ENCODE peak calls at places on chromosome 22, in five cellular contexts. E is brain microvascular endothelial cell, L is uterus, Q is IMR-90, H is SJSA1. W is an unnamed sample.

GRCh38 chr22:20589614-20590476 is 82.4 kb downstream of the MED15 start:
- DNase-seq in Q (no peak), H (no peak), E (no peak), L (no peak), W (no peak)

GRCh38 chr22:28884754-28885375 is 1.5 kb downstream of the ZNRF3 start:
- DNase-seq in H (no peak), L (no peak), E (no peak), Q (no peak), W (no peak)

GRCh38 chr22:42269407-42270177 is 861 bp downstream of the TCF20 start:
- DNase-seq in H (peak; percentile 44), L (peak; percentile 40), Q (no peak), E (no peak), W (no peak)

GRCh38 chr22:30383061-30383460 is 4.2 kb downstream of the RNF215 start:
- DNase-seq in Q (no peak), H (no peak), E (no peak), L (no peak), W (no peak)

GRCh38 chr22:49483281-49483905 is 344.3 kb downstream of the BRD1 start:
- DNase-seq in E (no peak), L (no peak), Q (no peak), H (no peak), W (no peak)

GRCh38 chr22:30275625-30276024 is 9.0 kb upstream of the OSM start:
- DNase-seq in L (no peak), Q (no peak), E (no peak), H (no peak), W (no peak)

GRCh38 chr22:29359469-29359868 is 28.9 kb downstream of the AP1B1 start:
- DNase-seq in Q (peak; percentile 53), E (peak; percentile 53), H (peak; percentile 41), L (peak; percentile 62), W (no peak)

GRCh38 chr22:22785316-22786065 is 102.1 kb upstream of the IGLL5 start:
- DNase-seq in Q (no peak), L (no peak), E (no peak), H (no peak), W (no peak)

GRCh38 chr22:32354360-32355351 is 3.0 kb upstream of the RFPL3 start:
- DNase-seq in H (no peak), E (peak; percentile 7), L (no peak), Q (peak; percentile 67), W (peak; percentile 14)

GRCh38 chr22:36383110-36383581 is 4.6 kb downstream of the MYH9 start:
- DNase-seq in Q (peak; percentile 94), L (no peak), H (peak; percentile 50), E (peak; percentile 73), W (no peak)

GRCh38 chr22:42270178-42270511 is 308 bp downstream of the TCF20 start:
- DNase-seq in Q (no peak), H (no peak), E (no peak), L (no peak), W (no peak)

GRCh38 chr22:24803064-24803542 is 2.9 kb upstream of the SGSM1 start:
- DNase-seq in L (no peak), Q (peak; percentile 12), H (peak; percentile 28), E (peak; percentile 20), W (no peak)

GRCh38 chr22:48663297-48663696 is 1164.4 kb downstream of the BRD1 start:
- DNase-seq in E (no peak), H (no peak), Q (no peak), L (no peak), W (no peak)

GRCh38 chr22:50482107-50483074 is 1.0 kb downstream of the ADM2 start:
- DNase-seq in L (no peak), Q (no peak), E (no peak), H (no peak), W (no peak)

GRCh38 chr22:29625090-29625825 is 21.8 kb downstream of the NF2 start:
- DNase-seq in E (peak; percentile 68), L (peak; percentile 51), H (peak; percentile 86), Q (peak; percentile 85), W (no peak)

DNA sequence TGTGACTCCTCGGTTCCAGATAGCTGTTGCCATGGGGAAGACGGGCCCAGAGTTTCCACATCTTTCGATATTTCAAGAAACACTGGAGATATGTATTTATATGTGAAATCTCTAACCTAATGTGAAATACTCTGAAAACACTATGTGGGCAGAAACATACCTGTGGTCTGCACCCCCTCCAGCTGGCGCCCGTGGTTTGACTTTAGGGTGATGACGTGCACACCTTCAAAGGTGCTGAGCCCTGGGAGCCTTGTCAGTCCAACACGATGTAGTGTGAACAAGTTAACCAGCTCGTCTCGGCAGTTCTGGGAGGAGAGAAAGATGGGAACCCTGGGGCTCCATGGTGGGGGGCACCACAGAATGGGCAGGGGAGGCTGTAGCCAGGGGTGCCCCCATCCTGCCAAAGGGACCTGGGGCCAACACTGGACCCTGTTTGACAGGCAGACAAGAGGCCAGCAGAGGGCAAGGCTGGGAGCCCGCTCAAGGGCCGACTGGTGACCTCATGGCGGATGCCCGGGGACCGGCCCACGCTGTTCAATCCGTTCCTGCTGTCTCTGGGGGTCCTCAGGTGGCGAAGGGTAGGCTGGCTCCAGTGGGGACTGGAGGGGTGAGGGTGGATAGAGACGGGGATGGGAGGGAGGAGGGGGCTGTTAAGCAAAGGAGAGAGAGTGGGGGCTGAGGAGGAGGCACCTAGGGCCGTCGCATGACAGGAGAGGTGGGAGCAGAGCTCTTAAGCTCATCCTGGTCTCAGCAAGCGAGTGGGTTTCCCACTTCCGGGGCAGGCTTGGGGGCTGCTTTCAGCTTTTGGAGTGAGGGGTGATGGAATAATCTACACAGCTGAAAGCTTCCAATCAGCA is 43.8 kb downstream of the TRIOBP start:
- DNase-seq in E (no peak), H (no peak), L (no peak), Q (no peak), W (no peak)
- H3K27ac ChIP-seq in E (no peak overlapping the region), H (no peak overlapping the region), L (peak overlapping the region; percentile 93), Q (peak overlapping the region; percentile 46), W (no peak overlapping the region)

DNA sequence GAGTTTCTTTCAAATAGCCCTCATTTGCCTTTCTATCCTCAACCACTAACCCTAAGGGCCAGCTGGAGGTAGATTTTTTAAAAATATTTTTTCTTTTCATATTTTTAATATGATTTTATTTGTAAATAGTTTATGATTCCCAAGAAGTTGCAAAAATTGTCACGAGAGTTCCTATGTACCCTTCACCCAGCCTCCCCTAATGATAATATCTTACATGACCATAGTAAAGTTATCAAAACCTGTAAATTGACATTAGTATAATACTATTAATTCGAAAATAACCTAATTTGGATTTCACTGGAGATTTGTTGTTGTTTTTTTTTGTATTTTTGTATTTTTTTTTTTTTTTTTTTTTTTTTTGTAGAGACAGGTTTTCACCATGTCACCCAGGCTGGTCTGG is 495.5 kb downstream of the MIAT start:
- DNase-seq in E (no peak), Q (no peak), L (no peak), H (no peak), W (no peak)
- H3K27ac ChIP-seq in E (peak overlapping the region; percentile 72), Q (no peak overlapping the region), L (no peak overlapping the region), H (no peak overlapping the region), W (no peak overlapping the region)

GRCh38 chr22:47446821-47447810 is 684.7 kb downstream of the TBC1D22A start:
- DNase-seq in Q (no peak), H (no peak), E (no peak), L (no peak), W (no peak)

GRCh38 chr22:47452184-47452583 is 689.7 kb downstream of the TBC1D22A start:
- DNase-seq in Q (no peak), H (no peak), L (no peak), E (no peak), W (no peak)

GRCh38 chr22:47448231-47449035 is 686.0 kb downstream of the TBC1D22A start:
- DNase-seq in H (no peak), E (no peak), Q (no peak), L (no peak), W (no peak)

GRCh38 chr22:47450876-47451475 is 688.5 kb downstream of the TBC1D22A start:
- DNase-seq in L (no peak), Q (no peak), H (no peak), E (no peak), W (no peak)

GRCh38 chr22:47449508-47450270 is 687.2 kb downstream of the TBC1D22A start:
- DNase-seq in L (no peak), E (no peak), Q (no peak), H (no peak), W (no peak)
- H3K27ac ChIP-seq in L (no peak overlapping the region), E (no peak overlapping the region), Q (no peak overlapping the region), H (no peak overlapping the region), W (no peak overlapping the region)

DNA sequence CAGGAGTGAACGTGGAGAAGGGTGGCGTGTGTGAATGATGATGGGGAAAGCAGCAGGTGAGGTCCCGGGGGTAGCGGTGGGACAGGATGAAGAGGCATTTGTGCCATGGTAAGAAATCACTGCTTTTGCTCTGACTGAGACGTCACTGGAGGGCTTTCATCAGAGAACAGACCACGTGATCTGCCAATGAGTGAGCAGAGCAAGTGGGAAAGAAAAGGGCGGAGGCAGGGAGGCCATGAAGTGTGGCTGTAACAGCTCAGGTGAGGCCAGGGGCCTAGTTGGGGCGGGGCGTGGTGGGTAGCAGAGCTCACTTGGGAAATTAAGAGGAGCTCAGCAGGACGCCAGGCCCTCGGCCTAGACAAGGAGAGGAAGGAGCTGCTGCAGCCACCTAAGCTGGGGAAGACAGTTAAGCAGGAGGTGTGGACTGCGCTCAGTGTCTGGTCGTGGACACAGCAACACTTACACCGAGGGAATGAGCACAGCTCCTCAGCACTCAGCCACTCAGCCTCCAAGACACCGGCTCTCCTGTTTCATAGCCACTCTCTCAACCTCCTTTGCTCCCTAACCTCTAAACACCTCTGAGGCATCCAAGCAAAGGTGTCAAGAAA is 14.1 kb upstream of the TMEM121B start:
- DNase-seq in L (no peak), H (no peak), Q (no peak), E (no peak), W (no peak)
- H3K27ac ChIP-seq in L (no peak overlapping the region), H (no peak overlapping the region), Q (no peak overlapping the region), E (no peak overlapping the region), W (no peak overlapping the region)

GRCh38 chr22:19103881-19104821 is 18.1 kb downstream of the DGCR2 start:
- DNase-seq in H (no peak), E (no peak), Q (peak; percentile 79), L (no peak), W (no peak)
- H3K27ac ChIP-seq in H (no peak overlapping the region), E (no peak overlapping the region), Q (peak overlapping the region; percentile 40), L (no peak overlapping the region), W (no peak overlapping the region)

DNA sequence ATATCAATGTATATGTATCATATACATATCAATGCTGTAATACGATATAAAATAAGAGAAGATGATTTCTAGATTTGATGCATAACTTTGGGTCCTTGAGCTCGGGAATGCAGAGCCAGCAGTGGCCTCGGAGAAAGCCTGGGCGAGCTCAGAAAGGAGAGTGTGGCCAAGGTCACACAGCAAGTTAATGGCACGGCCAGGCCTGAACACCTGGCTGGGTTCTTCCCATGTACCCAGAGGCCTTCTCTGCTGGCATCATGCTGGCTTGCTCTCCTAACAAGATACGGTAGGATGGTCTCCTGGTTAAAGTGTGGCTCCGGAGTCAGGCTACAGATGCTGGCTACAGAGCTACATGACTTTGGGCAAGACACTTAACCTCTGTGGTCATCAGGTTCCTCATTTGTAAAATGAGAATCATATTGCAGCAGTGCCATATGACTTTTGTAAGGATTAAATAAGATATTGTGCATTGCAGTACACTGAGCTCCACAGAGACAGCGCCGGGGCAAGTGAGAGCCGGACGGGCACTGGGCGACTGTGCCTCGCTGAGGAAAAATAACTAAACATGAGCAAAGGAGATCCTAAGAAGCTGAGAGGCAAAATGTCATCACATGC is 29.9 kb downstream of the TPST2 start:
- DNase-seq in L (no peak), H (no peak), Q (no peak), E (no peak), W (no peak)
- H3K27ac ChIP-seq in L (no peak overlapping the region), H (no peak overlapping the region), Q (no peak overlapping the region), E (no peak overlapping the region), W (no peak overlapping the region)

GRCh38 chr22:46256358-46256958 is 6.4 kb upstream of the CDPF1 start:
- DNase-seq in E (no peak), H (no peak), Q (peak; percentile 63), L (no peak), W (peak; percentile 56)
- H3K27ac ChIP-seq in E (no peak overlapping the region), H (no peak overlapping the region), Q (no peak overlapping the region), L (no peak overlapping the region), W (no peak overlapping the region)

W was measured in epithelial cell of prostate.